ENCODE peak calls at places on chromosomes 4 and X, in four cellular contexts. N, H, V and S are unnamed samples.

GRCh38 chr4:110735691-110736090 is 112.8 kb upstream of the PITX2 start:
- DNase-seq in H (no peak), V (no peak), N (no peak), S (no peak)

GRCh38 chrX:119516157-119516702 is 48.0 kb downstream of the SLC25A5 start:
- DNase-seq in N (peak), V (peak), H (peak), S (peak)

GRCh38 chrX:16869393-16870094 is 618 bp downstream of the RBBP7 start:
- DNase-seq in H (no peak), N (peak), V (peak), S (peak)

GRCh38 chr4:118727360-118727759 is 42.2 kb downstream of the METTL14 start:
- DNase-seq in N (no peak), H (no peak), V (no peak), S (no peak)

GRCh38 chrX:11040405-11040804 is 70.7 kb upstream of the HCCS start:
- DNase-seq in N (no peak), V (no peak), H (no peak), S (no peak)

GRCh38 chr4:143356493-143356892 is 19.8 kb downstream of the GAB1 start:
- DNase-seq in V (peak), N (no peak), H (no peak), S (no peak)

GRCh38 chrX:108131471-108131870 is 39.9 kb downstream of the ATG4A start:
- DNase-seq in V (no peak), N (no peak), H (no peak), S (no peak)

GRCh38 chr4:87896020-87896621 is 63.4 kb downstream of the MEPE start:
- DNase-seq in H (no peak), V (no peak), N (no peak), S (no peak)

GRCh38 chrX:27619975-27620374 is 29.8 kb downstream of the DCAF8L2 start:
- DNase-seq in H (no peak), V (peak), N (no peak), S (no peak)

GRCh38 chrX:2412131-2412530 is 88.6 kb downstream of the DHRSX start:
- DNase-seq in V (no peak), N (no peak), H (no peak), S (no peak)

GRCh38 chr4:138182838-138183426 is 59.2 kb downstream of the SLC7A11 start:
- DNase-seq in N (no peak), V (peak), H (no peak), S (no peak)

GRCh38 chrX:151970661-151971060 is 3.8 kb downstream of the GABRE start:
- DNase-seq in H (no peak), V (no peak), N (no peak), S (no peak)

GRCh38 chr4:22668301-22668700 is 24.4 kb upstream of the GBA3 start:
- DNase-seq in H (no peak), V (no peak), N (no peak), S (no peak)

GRCh38 chr4:149791836-149792235 is 23.8 kb downstream of the IQCM start:
- DNase-seq in V (no peak), N (no peak), H (no peak), S (no peak)

GRCh38 chrX:115367956-115368355 is 78.4 kb downstream of the LUZP4 start:
- DNase-seq in V (no peak), N (no peak), H (no peak), S (no peak)

GRCh38 chr4:84258905-84259830 is 239.9 kb downstream of the NKX6-1 start:
- DNase-seq in H (no peak), V (peak), N (no peak), S (peak)